ENCODE peak calls at places on chromosomes 2 and 18, in six cellular contexts. S is AG04450, E is stomach, W is GM20000, B is endodermal cell, V is type B pancreatic cell. Y is an unnamed sample.

GRCh38 chr2:246489-247145 is 17.2 kb downstream of the SH3YL1 start:
- DNase-seq in S (peak; percentile 47), E (no peak), W (peak; percentile 26), B (peak; percentile 62), V (no peak), Y (no peak)

GRCh38 chr18:2847341-2848144 is 737 bp downstream of the EMILIN2 start:
- DNase-seq in S (no peak), E (no peak), W (peak; percentile 84), B (peak; percentile 75), V (no peak), Y (no peak)

GRCh38 chr18:3012306-3012919 is 531 bp downstream of the LPIN2 start:
- DNase-seq in S (no peak), E (peak; percentile 48), W (no peak), B (peak; percentile 74), V (peak; percentile 74), Y (peak; percentile 88)

GRCh38 chr18:25109484-25109883 is 242.5 kb downstream of the ZNF521 start:
- DNase-seq in S (peak; percentile 16), E (no peak), W (no peak), B (no peak), V (no peak), Y (no peak)

GRCh38 chr2:191688934-191689695 is 11.2 kb downstream of the NABP1 start:
- DNase-seq in S (no peak), E (no peak), W (no peak), B (no peak), V (no peak), Y (no peak)

GRCh38 chr2:188852752-188853151 is 121.4 kb upstream of the COL3A1 start:
- DNase-seq in S (no peak), E (no peak), W (no peak), B (no peak), V (no peak), Y (no peak)

GRCh38 chr2:65232636-65233035 is 5.0 kb downstream of the ACTR2 start:
- DNase-seq in S (peak; percentile 34), E (no peak), W (peak; percentile 39), B (no peak), V (no peak), Y (no peak)

GRCh38 chr2:158213743-158214142 is 112.1 kb downstream of the UPP2 start:
- DNase-seq in S (no peak), E (no peak), W (no peak), B (no peak), V (no peak), Y (no peak)

GRCh38 chr2:75375646-75376582 is 176.6 kb upstream of the TACR1 start:
- DNase-seq in S (no peak), E (no peak), W (no peak), B (no peak), V (no peak), Y (no peak)

GRCh38 chr2:121965666-121966065 is 210.2 kb downstream of the TSN start:
- DNase-seq in S (no peak), E (no peak), W (no peak), B (no peak), V (no peak), Y (no peak)

GRCh38 chr2:169711751-169712509 is 17.7 kb downstream of the PHOSPHO2 start:
- DNase-seq in S (no peak), E (no peak), W (no peak), B (no peak), V (no peak), Y (no peak)

GRCh38 chr18:50051288-50051687 is 143.7 kb downstream of the MYO5B start:
- DNase-seq in S (no peak), E (no peak), W (no peak), B (peak; percentile 65), V (no peak), Y (no peak)

GRCh38 chr2:36889782-36890181 is 76.6 kb downstream of the STRN start:
- DNase-seq in S (peak; percentile 91), E (no peak), W (no peak), B (no peak), V (no peak), Y (no peak)

GRCh38 chr2:231410293-231411004 is 14.9 kb downstream of the B3GNT7 start:
- DNase-seq in S (no peak), E (no peak), W (no peak), B (peak; percentile 91), V (no peak), Y (no peak)

GRCh38 chr2:8501061-8501460 is 180.8 kb upstream of the ID2 start:
- DNase-seq in S (no peak), E (no peak), W (no peak), B (no peak), V (no peak), Y (no peak)

GRCh38 chr18:13746636-13747035 is 20.2 kb downstream of the RNMT start:
- DNase-seq in S (no peak), E (no peak), W (no peak), B (no peak), V (no peak), Y (no peak)
- TF ChIP-seq CTCF in S (no peak), E (no peak), W (no peak), B (peak; percentile 33), V (peak; percentile 21), Y (no peak)

DNA sequence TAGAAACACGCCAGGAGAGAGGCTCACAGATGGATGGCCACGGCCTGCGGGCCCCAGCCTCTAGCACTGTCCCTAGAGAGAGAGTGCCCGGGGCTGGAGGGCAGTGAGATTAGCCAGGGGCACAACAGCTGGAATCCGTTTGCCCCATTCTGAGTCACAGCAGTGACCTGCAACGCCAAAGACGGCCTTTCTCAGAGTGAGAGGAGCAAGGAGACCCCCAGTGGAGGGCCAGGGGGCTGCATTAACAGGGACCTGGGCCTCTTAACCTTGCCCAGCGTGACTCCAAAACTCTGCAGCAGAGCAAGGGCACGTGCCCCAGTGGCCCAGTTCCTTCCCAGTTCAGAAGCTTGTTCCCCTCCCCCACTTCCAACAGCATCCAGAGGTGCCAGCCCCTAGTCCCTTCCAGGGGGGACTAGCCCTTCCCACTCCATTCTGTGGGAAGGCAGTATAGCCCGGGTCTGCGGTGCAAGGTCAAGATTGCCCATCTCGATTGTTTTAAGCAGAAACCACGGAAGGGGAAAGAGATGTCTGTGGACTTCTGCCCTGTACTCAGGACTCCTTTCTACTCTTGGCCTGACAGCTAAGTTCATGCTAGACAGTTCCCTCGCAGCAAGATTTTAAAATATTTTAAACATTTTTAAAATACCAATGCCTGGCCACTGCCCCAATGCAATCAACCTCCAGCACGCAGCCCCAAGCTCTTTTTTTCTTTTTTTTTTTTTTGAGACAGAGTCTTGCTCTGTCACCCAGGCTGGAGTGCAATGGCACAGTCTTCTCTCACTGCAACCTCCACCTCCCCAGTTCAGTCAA is 50.9 kb upstream of the BIN1 start:
- DNase-seq in S (no peak), E (peak; percentile 20), W (no peak), B (peak; percentile 92), V (peak; percentile 68), Y (peak; percentile 84)
- TF ChIP-seq CTCF in S (peak; percentile 31), E (no peak), W (no peak), B (peak; percentile 84), V (peak; percentile 73), Y (peak; percentile 51)

GRCh38 chr2:142678164-142678563 is 199.3 kb upstream of the KYNU start:
- DNase-seq in S (no peak), E (no peak), W (no peak), B (no peak), V (no peak), Y (no peak)

GRCh38 chr2:142687075-142687474 is 190.4 kb upstream of the KYNU start:
- DNase-seq in S (no peak), E (no peak), W (no peak), B (no peak), V (no peak), Y (no peak)

GRCh38 chr2:142684667-142685066 is 192.8 kb upstream of the KYNU start:
- DNase-seq in S (no peak), E (no peak), W (no peak), B (no peak), V (no peak), Y (no peak)

GRCh38 chr2:142681952-142682351 is 195.5 kb upstream of the KYNU start:
- DNase-seq in S (no peak), E (no peak), W (no peak), B (no peak), V (no peak), Y (no peak)

DNA sequence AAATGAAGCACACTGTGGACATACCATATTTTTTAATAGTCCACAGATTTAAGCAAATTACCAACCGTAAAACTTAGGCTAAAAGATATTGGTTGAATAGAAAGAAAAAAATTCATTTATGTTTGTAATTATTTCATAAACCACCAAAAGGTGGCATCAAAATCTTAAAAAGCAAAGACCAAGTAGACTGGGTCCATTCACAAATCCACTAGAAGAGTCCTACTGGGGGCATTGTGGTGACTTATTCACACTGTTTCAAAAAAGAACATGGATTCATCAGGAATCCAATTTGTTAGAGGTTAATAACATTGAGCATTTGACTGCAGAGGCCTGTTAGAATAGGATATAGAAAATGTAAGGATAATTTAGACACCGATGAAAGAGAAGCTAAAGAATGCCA is 194.9 kb upstream of the KYNU start:
- DNase-seq in S (no peak), E (no peak), W (no peak), B (no peak), V (no peak), Y (no peak)
- TF ChIP-seq CTCF in S (peak; percentile 38), E (no peak), W (no peak), B (no peak), V (no peak), Y (peak; percentile 69)

GRCh38 chr2:130332271-130333073 is 10.2 kb upstream of the IMP4 start:
- DNase-seq in S (no peak), E (peak; percentile 69), W (peak; percentile 87), B (peak; percentile 94), V (peak; percentile 81), Y (peak; percentile 93)

GRCh38 chr2:130328710-130329109 is 14.0 kb upstream of the IMP4 start:
- DNase-seq in S (no peak), E (no peak), W (no peak), B (peak; percentile 67), V (no peak), Y (peak; percentile 19)

GRCh38 chr2:130327703-130328527 is 14.8 kb upstream of the IMP4 start:
- DNase-seq in S (no peak), E (no peak), W (no peak), B (peak; percentile 88), V (no peak), Y (peak; percentile 84)
- TF ChIP-seq CTCF in S (no peak), E (no peak), W (no peak), B (peak; percentile 71), V (peak; percentile 56), Y (no peak)